ENCODE peak calls at places on chromosomes 4 and X, in four cellular contexts. One of them, this sample, is unnamed.

GRCh38 chr4:7051144-7051495 is 7.9 kb downstream of the TADA2B start:
- DNase-seq in fibroblast of pulmonary artery: no peak
- DNase-seq in suprapubic skin: no peak
- DNase-seq in IMR-90: no peak
- DNase-seq in this sample: no peak

GRCh38 chrX:43633757-43634156 is 22.3 kb upstream of the MAOA start:
- DNase-seq in fibroblast of pulmonary artery: no peak
- DNase-seq in suprapubic skin: no peak
- DNase-seq in IMR-90: no peak
- DNase-seq in this sample: no peak

GRCh38 chr4:109410226-109410625 is 23.4 kb upstream of the SEC24B start:
- DNase-seq in suprapubic skin: no peak
- DNase-seq in IMR-90: no peak
- DNase-seq in fibroblast of pulmonary artery: no peak
- DNase-seq in this sample: no peak

GRCh38 chrX:37315511-37316248 is 33.5 kb upstream of the PRRG1 start:
- DNase-seq in IMR-90: no peak
- DNase-seq in suprapubic skin: no peak
- DNase-seq in fibroblast of pulmonary artery: no peak
- DNase-seq in this sample: no peak

GRCh38 chrX:154321624-154322023 is 26.0 kb downstream of the TKTL1 start:
- DNase-seq in fibroblast of pulmonary artery: no peak
- DNase-seq in IMR-90: no peak
- DNase-seq in suprapubic skin: no peak
- DNase-seq in this sample: peak; percentile 11

GRCh38 chr4:183600189-183600685 is 58.7 kb downstream of the RWDD4 start:
- DNase-seq in suprapubic skin: no peak
- DNase-seq in fibroblast of pulmonary artery: peak; percentile 22
- DNase-seq in IMR-90: no peak
- DNase-seq in this sample: no peak

GRCh38 chrX:133980406-133980805 is 5.0 kb downstream of the GPC3 start:
- DNase-seq in fibroblast of pulmonary artery: peak; percentile 42
- DNase-seq in IMR-90: no peak
- DNase-seq in suprapubic skin: no peak
- DNase-seq in this sample: peak; percentile 3

GRCh38 chr4:23324291-23324690 is 565.6 kb downstream of the PPARGC1A start:
- DNase-seq in suprapubic skin: no peak
- DNase-seq in fibroblast of pulmonary artery: peak; percentile 23
- DNase-seq in IMR-90: no peak
- DNase-seq in this sample: peak; percentile 1

GRCh38 chr4:89307446-89308160 is at the start of gene GPRIN3:
- DNase-seq in IMR-90: no peak
- DNase-seq in fibroblast of pulmonary artery: peak; percentile 26
- DNase-seq in suprapubic skin: peak; percentile 71
- DNase-seq in this sample: no peak

GRCh38 chr4:169416997-169417396 is 146.2 kb upstream of the SH3RF1 start:
- DNase-seq in suprapubic skin: no peak
- DNase-seq in IMR-90: no peak
- DNase-seq in fibroblast of pulmonary artery: no peak
- DNase-seq in this sample: peak; percentile 41

GRCh38 chr4:113869743-113870375 is 108.3 kb upstream of the CAMK2D start:
- DNase-seq in suprapubic skin: no peak
- DNase-seq in fibroblast of pulmonary artery: peak; percentile 22
- DNase-seq in IMR-90: peak; percentile 74
- DNase-seq in this sample: peak; percentile 54

GRCh38 chrX:131565909-131566308 is 22.0 kb downstream of the OR13H1 start:
- DNase-seq in suprapubic skin: no peak
- DNase-seq in IMR-90: no peak
- DNase-seq in fibroblast of pulmonary artery: no peak
- DNase-seq in this sample: no peak

GRCh38 chrX:78387364-78387763 is 60.0 kb upstream of the CYSLTR1 start:
- DNase-seq in IMR-90: no peak
- DNase-seq in fibroblast of pulmonary artery: no peak
- DNase-seq in suprapubic skin: no peak
- DNase-seq in this sample: no peak

GRCh38 chr4:3193531-3194203 is 55.3 kb upstream of the MSANTD1 start:
- DNase-seq in IMR-90: peak; percentile 22
- DNase-seq in fibroblast of pulmonary artery: peak; percentile 29
- DNase-seq in suprapubic skin: no peak
- DNase-seq in this sample: peak; percentile 27

GRCh38 chrX:12563121-12563520 is 228.1 kb upstream of the PRPS2 start:
- DNase-seq in suprapubic skin: no peak
- DNase-seq in IMR-90: peak; percentile 38
- DNase-seq in fibroblast of pulmonary artery: peak; percentile 41
- DNase-seq in this sample: peak; percentile 47

GRCh38 chr4:98706200-98706813 is 47.9 kb upstream of the TSPAN5 start:
- DNase-seq in fibroblast of pulmonary artery: no peak
- DNase-seq in suprapubic skin: no peak
- DNase-seq in IMR-90: no peak
- DNase-seq in this sample: no peak

GRCh38 chrX:123731258-123731986 is 1.4 kb downstream of the THOC2 start:
- DNase-seq in suprapubic skin: no peak
- DNase-seq in IMR-90: peak; percentile 15
- DNase-seq in fibroblast of pulmonary artery: peak; percentile 38
- DNase-seq in this sample: peak; percentile 19

GRCh38 chr4:118849867-118850812 is 14.2 kb upstream of the SEC24D start:
- DNase-seq in fibroblast of pulmonary artery: peak; percentile 16
- DNase-seq in suprapubic skin: no peak
- DNase-seq in IMR-90: peak; percentile 14
- DNase-seq in this sample: peak; percentile 27

GRCh38 chrX:75746891-75747639 is 38.0 kb downstream of the MAGEE2 start:
- DNase-seq in IMR-90: no peak
- DNase-seq in fibroblast of pulmonary artery: peak; percentile 11
- DNase-seq in suprapubic skin: no peak
- DNase-seq in this sample: peak; percentile 2

GRCh38 chr4:139857021-139857420 is 191.4 kb downstream of the MGST2 start:
- DNase-seq in suprapubic skin: no peak
- DNase-seq in fibroblast of pulmonary artery: no peak
- DNase-seq in IMR-90: peak; percentile 10
- DNase-seq in this sample: no peak

GRCh38 chrX:110317079-110317819 is 636 bp downstream of the AMMECR1 start:
- DNase-seq in fibroblast of pulmonary artery: no peak
- DNase-seq in suprapubic skin: peak; percentile 62
- DNase-seq in IMR-90: no peak
- DNase-seq in this sample: no peak

GRCh38 chrX:133792198-133792953 is 193.0 kb downstream of the GPC3 start:
- DNase-seq in IMR-90: peak; percentile 66
- DNase-seq in suprapubic skin: peak; percentile 68
- DNase-seq in fibroblast of pulmonary artery: peak; percentile 77
- DNase-seq in this sample: peak; percentile 73

GRCh38 chrX:17038681-17039161 is 92.3 kb downstream of the REPS2 start:
- DNase-seq in IMR-90: no peak
- DNase-seq in suprapubic skin: no peak
- DNase-seq in fibroblast of pulmonary artery: peak; percentile 68
- DNase-seq in this sample: peak; percentile 79

GRCh38 chrX:8846271-8846670 is 45.1 kb upstream of the FAM9A start:
- DNase-seq in IMR-90: no peak
- DNase-seq in fibroblast of pulmonary artery: no peak
- DNase-seq in suprapubic skin: no peak
- DNase-seq in this sample: no peak

GRCh38 chrX:11540532-11541377 is 125.0 kb downstream of the ARHGAP6 start:
- DNase-seq in fibroblast of pulmonary artery: no peak
- DNase-seq in IMR-90: no peak
- DNase-seq in suprapubic skin: no peak
- DNase-seq in this sample: no peak

GRCh38 chr4:138301536-138301935 is 59.4 kb upstream of the SLC7A11 start:
- DNase-seq in IMR-90: no peak
- DNase-seq in fibroblast of pulmonary artery: no peak
- DNase-seq in suprapubic skin: no peak
- DNase-seq in this sample: no peak

GRCh38 chr4:163702736-163703135 is 208.2 kb downstream of the TMA16 start:
- DNase-seq in IMR-90: peak; percentile 83
- DNase-seq in fibroblast of pulmonary artery: no peak
- DNase-seq in suprapubic skin: no peak
- DNase-seq in this sample: no peak

GRCh38 chr4:155011163-155011825 is 197.1 kb upstream of the NPY2R start:
- DNase-seq in suprapubic skin: no peak
- DNase-seq in fibroblast of pulmonary artery: no peak
- DNase-seq in IMR-90: no peak
- DNase-seq in this sample: no peak

GRCh38 chr4:156336516-156336915 is 382.9 kb upstream of the CTSO start:
- DNase-seq in suprapubic skin: no peak
- DNase-seq in IMR-90: no peak
- DNase-seq in fibroblast of pulmonary artery: no peak
- DNase-seq in this sample: no peak

GRCh38 chr4:20565075-20565721 is 135.1 kb upstream of the PACRGL start:
- DNase-seq in suprapubic skin: no peak
- DNase-seq in IMR-90: peak; percentile 67
- DNase-seq in fibroblast of pulmonary artery: peak; percentile 79
- DNase-seq in this sample: peak; percentile 49

GRCh38 chr4:124206779-124207605 is 505.5 kb downstream of the ANKRD50 start:
- DNase-seq in IMR-90: peak; percentile 46
- DNase-seq in suprapubic skin: no peak
- DNase-seq in fibroblast of pulmonary artery: peak; percentile 29
- DNase-seq in this sample: peak; percentile 48

GRCh38 chr4:164613761-164614277 is 140.1 kb upstream of the SMIM31 start:
- DNase-seq in fibroblast of pulmonary artery: no peak
- DNase-seq in suprapubic skin: no peak
- DNase-seq in IMR-90: no peak
- DNase-seq in this sample: no peak

GRCh38 chr4:8377103-8378075 is 63.1 kb downstream of the ACOX3 start:
- DNase-seq in IMR-90: no peak
- DNase-seq in fibroblast of pulmonary artery: no peak
- DNase-seq in suprapubic skin: no peak
- DNase-seq in this sample: no peak

GRCh38 chr4:129014566-129015509 is 78.5 kb downstream of the SCLT1 start:
- DNase-seq in fibroblast of pulmonary artery: no peak
- DNase-seq in suprapubic skin: no peak
- DNase-seq in IMR-90: peak; percentile 14
- DNase-seq in this sample: no peak

GRCh38 chr4:120395746-120396145 is 329.1 kb upstream of the MAD2L1 start:
- DNase-seq in fibroblast of pulmonary artery: no peak
- DNase-seq in suprapubic skin: no peak
- DNase-seq in IMR-90: no peak
- DNase-seq in this sample: no peak

GRCh38 chr4:80611366-80611765 is 275.8 kb downstream of the CFAP299 start:
- DNase-seq in suprapubic skin: no peak
- DNase-seq in fibroblast of pulmonary artery: no peak
- DNase-seq in IMR-90: no peak
- DNase-seq in this sample: no peak

GRCh38 chr4:115453416-115453815 is 340.0 kb upstream of the NDST4 start:
- DNase-seq in fibroblast of pulmonary artery: no peak
- DNase-seq in IMR-90: no peak
- DNase-seq in suprapubic skin: no peak
- DNase-seq in this sample: no peak

GRCh38 chr4:23337292-23337691 is 552.6 kb downstream of the PPARGC1A start:
- DNase-seq in fibroblast of pulmonary artery: no peak
- DNase-seq in suprapubic skin: no peak
- DNase-seq in IMR-90: no peak
- DNase-seq in this sample: no peak

GRCh38 chr4:71526626-71527406 is 188.0 kb downstream of the SLC4A4 start:
- DNase-seq in fibroblast of pulmonary artery: no peak
- DNase-seq in suprapubic skin: no peak
- DNase-seq in IMR-90: no peak
- DNase-seq in this sample: no peak

GRCh38 chr4:6772223-6772928 is 10.2 kb upstream of the KIAA0232 start:
- DNase-seq in IMR-90: no peak
- DNase-seq in fibroblast of pulmonary artery: no peak
- DNase-seq in suprapubic skin: no peak
- DNase-seq in this sample: no peak

GRCh38 chrX:74521961-74522833 is 92.2 kb downstream of the RLIM start:
- DNase-seq in fibroblast of pulmonary artery: peak; percentile 58
- DNase-seq in suprapubic skin: no peak
- DNase-seq in IMR-90: peak; percentile 64
- DNase-seq in this sample: peak; percentile 89
- H3K4me3 ChIP-seq in fibroblast of pulmonary artery: no peak overlapping the region
- H3K4me3 ChIP-seq in suprapubic skin: no peak overlapping the region
- H3K4me3 ChIP-seq in IMR-90: no peak overlapping the region
- H3K4me3 ChIP-seq in this sample: no peak overlapping the region

GRCh38 chrX:14942341-14942740 is 69.1 kb downstream of the MOSPD2 start:
- DNase-seq in fibroblast of pulmonary artery: no peak
- DNase-seq in suprapubic skin: no peak
- DNase-seq in IMR-90: no peak
- DNase-seq in this sample: no peak
- TF ChIP-seq CTCF in fibroblast of pulmonary artery: no peak
- TF ChIP-seq CTCF in suprapubic skin: no peak
- TF ChIP-seq CTCF in IMR-90: no peak
- TF ChIP-seq CTCF in this sample: no peak

GRCh38 chr4:15341022-15341732 is 86.7 kb upstream of the C1QTNF7 start:
- DNase-seq in fibroblast of pulmonary artery: no peak
- DNase-seq in suprapubic skin: no peak
- DNase-seq in IMR-90: no peak
- DNase-seq in this sample: no peak

GRCh38 chr4:15333692-15334633 is 93.9 kb upstream of the C1QTNF7 start:
- DNase-seq in suprapubic skin: no peak
- DNase-seq in IMR-90: no peak
- DNase-seq in fibroblast of pulmonary artery: no peak
- DNase-seq in this sample: no peak

GRCh38 chr4:15336410-15337184 is 91.2 kb upstream of the C1QTNF7 start:
- DNase-seq in fibroblast of pulmonary artery: peak; percentile 56
- DNase-seq in IMR-90: peak; percentile 92
- DNase-seq in suprapubic skin: no peak
- DNase-seq in this sample: no peak

GRCh38 chr4:15339732-15340131 is 88.1 kb upstream of the C1QTNF7 start:
- DNase-seq in fibroblast of pulmonary artery: peak; percentile 49
- DNase-seq in suprapubic skin: no peak
- DNase-seq in IMR-90: peak; percentile 82
- DNase-seq in this sample: no peak

GRCh38 chr4:15337258-15337657 is 90.6 kb upstream of the C1QTNF7 start:
- DNase-seq in fibroblast of pulmonary artery: no peak
- DNase-seq in IMR-90: no peak
- DNase-seq in suprapubic skin: no peak
- DNase-seq in this sample: no peak
- H3K4me3 ChIP-seq in fibroblast of pulmonary artery: no peak overlapping the region
- H3K4me3 ChIP-seq in IMR-90: no peak overlapping the region
- H3K4me3 ChIP-seq in suprapubic skin: no peak overlapping the region
- H3K4me3 ChIP-seq in this sample: no peak overlapping the region

DNA sequence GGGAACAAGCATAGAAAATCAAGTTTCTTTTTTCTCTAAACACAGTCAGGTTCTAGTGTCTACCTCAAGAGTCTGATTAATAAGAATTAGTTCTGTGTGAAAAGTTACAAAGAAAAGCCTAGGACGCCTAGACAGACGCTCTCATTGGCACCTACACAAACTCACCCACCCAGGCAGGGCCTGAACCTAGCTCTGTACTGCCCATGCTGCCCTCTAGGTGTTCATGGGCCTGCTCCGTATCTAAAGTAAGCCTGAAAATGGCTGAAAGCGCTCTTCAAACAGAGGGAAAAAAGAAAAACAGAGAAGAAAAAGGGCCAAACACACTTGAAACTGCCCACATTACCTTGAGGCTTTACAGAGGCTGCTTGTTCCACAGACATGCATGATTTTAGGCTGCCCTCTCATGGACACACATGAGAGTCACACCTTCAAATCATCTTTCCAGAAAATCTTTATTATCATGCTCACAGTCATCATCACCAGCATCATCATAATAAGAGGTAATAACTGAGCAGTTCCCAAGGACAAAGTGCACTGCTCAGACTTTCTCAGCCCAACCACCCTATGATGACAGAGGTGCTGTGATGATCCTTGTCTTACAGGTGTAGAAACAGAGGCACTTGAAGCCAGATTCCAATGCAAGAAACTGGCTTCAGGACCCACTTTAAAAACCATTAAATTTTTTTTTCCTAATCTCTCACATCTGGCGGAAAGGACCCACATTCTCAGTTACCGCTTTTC is 49.6 kb downstream of the MAP7D2 start:
- DNase-seq in suprapubic skin: no peak
- DNase-seq in IMR-90: peak; percentile 70
- DNase-seq in fibroblast of pulmonary artery: peak; percentile 60
- DNase-seq in this sample: peak; percentile 67
- TF ChIP-seq CTCF in suprapubic skin: peak; percentile 5
- TF ChIP-seq CTCF in IMR-90: peak; percentile 64
- TF ChIP-seq CTCF in fibroblast of pulmonary artery: peak; percentile 42
- TF ChIP-seq CTCF in this sample: peak; percentile 54